ENCODE peak calls at places on chromosomes 3 and 15, in ten cellular contexts. G is astrocyte; I is hepatocyte; D is PC-3; J is heart right ventricle; S is spleen; L is A549; Y is effector memory CD4-positive, alpha-beta T cell; R is right cardiac atrium; K is heart left ventricle. U is an unnamed sample.

GRCh38 chr3:134923286-134923685 is 128.2 kb downstream of the EPHB1 start:
- DNase-seq in G (no peak), I (no peak), S (no peak), D (no peak), J (no peak), R (no peak), K (no peak), L (no peak), Y (no peak), U (no peak)

GRCh38 chr3:157129782-157130137 is 30.2 kb downstream of the CCNL1 start:
- DNase-seq in I (no peak), S (no peak), J (no peak), G (peak; percentile 42), L (no peak), D (peak; percentile 63), K (no peak), R (peak; percentile 64), Y (no peak), U (no peak)

GRCh38 chr15:51332211-51333147 is 5.9 kb downstream of the CYP19A1 start:
- DNase-seq in D (no peak), G (peak; percentile 33), I (no peak), K (no peak), Y (no peak), S (no peak), R (no peak), J (no peak), L (no peak), U (no peak)

GRCh38 chr3:141485578-141486415 is 1.0 kb upstream of the RASA2 start:
- DNase-seq in K (no peak), L (peak; percentile 79), J (no peak), S (peak; percentile 76), D (peak; percentile 69), Y (no peak), R (peak; percentile 45), G (peak; percentile 83), I (peak; percentile 53), U (no peak)

GRCh38 chr15:52540374-52541012 is 11.8 kb upstream of the MYO5A start:
- DNase-seq in R (no peak), L (no peak), S (no peak), G (no peak), Y (no peak), D (no peak), K (no peak), I (no peak), J (no peak), U (no peak)

GRCh38 chr3:62940763-62941632 is 65.8 kb upstream of the CADPS start:
- DNase-seq in G (peak; percentile 65), K (no peak), L (no peak), D (no peak), Y (no peak), I (peak; percentile 26), J (no peak), S (no peak), R (no peak), U (no peak)

GRCh38 chr3:97815149-97815917 is 6.5 kb upstream of the CRYBG3 start:
- DNase-seq in L (no peak), S (no peak), Y (peak; percentile 45), G (no peak), R (no peak), K (no peak), J (no peak), D (peak; percentile 82), I (no peak), U (no peak)

GRCh38 chr3:101873619-101874018 is 24.3 kb downstream of the NFKBIZ start:
- DNase-seq in J (no peak), D (peak; percentile 75), Y (no peak), I (no peak), S (no peak), K (no peak), G (peak; percentile 52), R (no peak), L (no peak), U (no peak)

GRCh38 chr3:185470323-185470722 is 28.5 kb downstream of the TMEM41A start:
- DNase-seq in D (no peak), K (no peak), I (no peak), R (no peak), S (no peak), J (no peak), G (no peak), Y (no peak), L (no peak), U (no peak)

GRCh38 chr15:58521293-58521991 is 89.7 kb downstream of the LIPC start:
- DNase-seq in G (peak; percentile 72), R (peak; percentile 77), I (peak; percentile 73), J (peak; percentile 38), D (peak; percentile 93), L (peak; percentile 66), K (peak; percentile 78), Y (no peak), S (peak; percentile 89), U (no peak)

GRCh38 chr15:82312611-82313349 is 36.5 kb downstream of the GOLGA6L10 start:
- DNase-seq in R (peak; percentile 35), D (no peak), S (peak; percentile 29), G (no peak), I (no peak), K (no peak), Y (no peak), L (no peak), J (no peak), U (no peak)

GRCh38 chr3:123102826-123103225 is 36.0 kb downstream of the PDIA5 start:
- DNase-seq in L (no peak), K (no peak), R (no peak), Y (no peak), J (no peak), G (no peak), I (peak; percentile 31), S (peak; percentile 11), D (no peak), U (no peak)

GRCh38 chr15:45794768-45795486 is 160.1 kb downstream of the SQOR start:
- DNase-seq in S (no peak), R (no peak), K (no peak), I (peak; percentile 65), Y (no peak), J (no peak), G (no peak), D (no peak), L (no peak), U (no peak)

GRCh38 chr15:26889298-26889898 is 22.5 kb downstream of the GABRA5 start:
- DNase-seq in Y (no peak), D (peak; percentile 83), I (peak; percentile 76), K (no peak), L (peak; percentile 82), R (no peak), G (peak; percentile 48), J (peak; percentile 30), S (no peak), U (peak; percentile 18)

GRCh38 chr15:32923176-32923575 is 205.4 kb downstream of the GREM1 start:
- DNase-seq in R (no peak), L (no peak), Y (no peak), G (no peak), J (no peak), S (no peak), K (no peak), I (no peak), D (no peak), U (no peak)

DNA sequence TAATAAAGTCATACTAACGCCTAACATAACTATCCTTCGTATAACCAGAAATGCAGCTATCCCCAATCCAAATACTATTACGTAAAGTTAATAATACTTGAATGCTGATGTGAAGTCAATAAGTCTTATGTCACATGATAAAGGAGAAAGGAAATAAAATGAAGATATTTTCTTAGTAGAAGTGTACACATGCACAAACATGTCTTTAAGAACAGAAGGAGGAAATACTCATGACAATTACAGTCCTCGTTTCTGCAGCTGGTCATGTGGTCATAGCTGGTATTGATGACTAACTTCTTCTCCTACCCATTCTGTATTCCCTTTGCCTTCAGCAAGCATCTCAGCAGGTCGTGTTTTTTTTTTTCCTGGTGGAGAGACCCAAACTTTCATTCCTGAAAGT is 244.3 kb downstream of the CHL1 start:
- DNase-seq in G (no peak), R (no peak), Y (no peak), I (no peak), J (no peak), S (no peak), L (no peak), K (no peak), D (no peak), U (no peak)
- H3K9me3 ChIP-seq in G (peaks cover 3% of the 10 kb centered on the region), R (no peaks in the 10 kb centered on the region), Y (no peaks in the 10 kb centered on the region), I (no peaks in the 10 kb centered on the region), J (no peaks in the 10 kb centered on the region), S (no peaks in the 10 kb centered on the region), L (no peaks in the 10 kb centered on the region), K (peaks cover 8% of the 10 kb centered on the region), D (no peaks in the 10 kb centered on the region), U (no peaks in the 10 kb centered on the region)

DNA sequence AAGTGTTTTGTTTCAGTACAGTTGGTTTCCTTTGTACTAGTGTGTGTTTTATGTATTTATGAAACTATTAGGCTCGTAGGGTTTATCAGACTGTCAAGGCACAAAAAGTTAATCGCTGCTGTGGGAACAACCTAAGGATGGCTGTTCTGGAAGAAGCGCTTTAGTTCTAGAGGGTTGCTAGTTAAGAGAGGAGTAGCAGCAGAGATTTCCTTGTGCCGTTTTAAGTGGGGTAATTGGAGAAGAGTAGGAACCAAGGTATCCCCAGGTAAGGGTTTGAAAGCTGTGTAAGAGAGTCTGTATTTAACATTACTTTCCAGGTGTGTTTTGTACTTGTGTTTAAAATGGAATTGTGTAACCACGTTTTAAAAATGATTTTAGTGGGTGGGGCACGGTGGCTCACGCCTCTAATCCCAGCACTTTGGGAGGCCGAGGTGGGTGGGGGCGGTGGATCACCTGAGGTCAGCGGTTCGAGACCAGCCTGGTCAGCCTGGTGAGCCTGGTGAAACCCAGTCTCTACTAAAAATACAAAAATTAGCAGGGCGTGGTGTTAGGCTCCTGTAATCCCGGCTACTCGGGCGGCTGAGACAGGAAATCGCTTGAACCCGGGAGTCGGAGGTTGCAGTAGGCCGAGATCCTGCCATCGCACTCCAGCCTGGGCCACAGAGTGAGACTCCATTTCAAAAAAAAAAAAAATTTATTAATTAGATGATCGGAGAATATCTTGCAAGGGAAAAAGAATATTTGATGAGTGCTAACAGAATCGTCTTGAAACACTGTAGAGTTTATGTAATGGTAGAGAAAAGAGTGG is 2.6 kb downstream of the MORF4L1 start:
- DNase-seq in K (no peak), J (no peak), Y (no peak), G (no peak), I (no peak), D (no peak), R (no peak), L (no peak), S (no peak), U (no peak)
- H3K4me1 ChIP-seq in K (peaks cover 10% of the 10 kb centered on the region), J (peaks cover 61% of the 10 kb centered on the region), Y (peaks cover 21% of the 10 kb centered on the region), G (peaks cover 40% of the 10 kb centered on the region), I (peaks cover 47% of the 10 kb centered on the region), D (peaks cover 43% of the 10 kb centered on the region), R (peaks cover 13% of the 10 kb centered on the region), L (peaks cover 60% of the 10 kb centered on the region), S (peaks cover 63% of the 10 kb centered on the region), U (peaks cover 28% of the 10 kb centered on the region)

DNA sequence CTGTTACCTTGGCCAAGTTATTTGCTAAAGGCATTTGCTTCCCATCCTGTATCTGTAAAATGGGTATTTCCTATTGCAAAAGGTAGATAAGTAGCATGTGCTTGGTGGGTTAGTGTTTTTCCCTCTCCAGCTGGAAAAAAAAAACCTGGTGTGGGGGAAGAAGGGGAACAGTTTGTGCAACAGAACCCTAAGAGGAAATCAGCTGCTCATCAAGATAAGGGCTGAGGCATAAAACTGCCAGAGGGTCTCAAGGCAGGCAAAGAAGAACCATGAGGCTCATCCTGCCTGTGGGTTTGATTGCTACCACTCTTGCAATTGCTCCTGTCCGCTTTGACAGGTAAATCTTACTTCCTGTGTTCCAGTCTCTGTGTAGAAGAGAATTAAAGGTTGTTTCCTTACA is at the start of gene CPA3:
- DNase-seq in L (no peak), Y (no peak), G (no peak), I (no peak), K (no peak), D (no peak), J (no peak), R (no peak), S (no peak), U (no peak)
- H3K9me3 ChIP-seq in L (no peaks in the 10 kb centered on the region), Y (no peaks in the 10 kb centered on the region), G (no peaks in the 10 kb centered on the region), I (no peaks in the 10 kb centered on the region), K (no peaks in the 10 kb centered on the region), D (no peaks in the 10 kb centered on the region), J (no peaks in the 10 kb centered on the region), R (no peaks in the 10 kb centered on the region), S (no peaks in the 10 kb centered on the region), U (no peaks in the 10 kb centered on the region)

GRCh38 chr3:125055165-125055912 is 458 bp downstream of the HEG1 start:
- DNase-seq in K (peak; percentile 76), D (no peak), I (peak; percentile 69), S (peak; percentile 87), Y (no peak), L (no peak), R (peak; percentile 83), G (no peak), J (no peak), U (peak; percentile 29)
- H3K4me1 ChIP-seq in K (peaks cover 16% of the 10 kb centered on the region), D (peaks cover 63% of the 10 kb centered on the region), I (peaks cover 29% of the 10 kb centered on the region), S (peaks cover 51% of the 10 kb centered on the region), Y (peaks cover 39% of the 10 kb centered on the region), L (peaks cover 48% of the 10 kb centered on the region), R (peaks cover 35% of the 10 kb centered on the region), G (peaks cover 53% of the 10 kb centered on the region), J (peaks cover 48% of the 10 kb centered on the region), U (peaks cover 12% of the 10 kb centered on the region)